ENCODE peak calls at places on chromosomes 4 and X, in four cellular contexts. One of them, this sample, is unnamed.

GRCh38 chr4:177479063-177479462 is 36.8 kb upstream of the AGA start:
- DNase-seq in G401: no peak
- DNase-seq in NAMALWA: no peak
- DNase-seq in choroid plexus epithelial cell: no peak
- DNase-seq in this sample: no peak

GRCh38 chrX:54540289-54540688 is 10.3 kb downstream of the GNL3L start:
- DNase-seq in G401: no peak
- DNase-seq in NAMALWA: no peak
- DNase-seq in choroid plexus epithelial cell: peak; percentile 80
- DNase-seq in this sample: no peak

GRCh38 chr4:176321589-176321988 is 1.8 kb downstream of the SPCS3 start:
- DNase-seq in G401: no peak
- DNase-seq in NAMALWA: peak; percentile 33
- DNase-seq in choroid plexus epithelial cell: no peak
- DNase-seq in this sample: peak; percentile 43

GRCh38 chrX:9938516-9938915 is 28.6 kb upstream of the CLDN34 start:
- DNase-seq in G401: no peak
- DNase-seq in NAMALWA: no peak
- DNase-seq in choroid plexus epithelial cell: no peak
- DNase-seq in this sample: no peak

GRCh38 chr4:22162454-22162853 is 213.9 kb upstream of the KCNIP4 start:
- DNase-seq in G401: no peak
- DNase-seq in NAMALWA: no peak
- DNase-seq in choroid plexus epithelial cell: no peak
- DNase-seq in this sample: no peak

GRCh38 chrX:108736509-108737479 is at the start of gene IRS4:
- DNase-seq in G401: no peak
- DNase-seq in NAMALWA: no peak
- DNase-seq in choroid plexus epithelial cell: peak; percentile 4
- DNase-seq in this sample: no peak

GRCh38 chr4:48193096-48193836 is 59.2 kb upstream of the TXK start:
- DNase-seq in G401: no peak
- DNase-seq in NAMALWA: no peak
- DNase-seq in choroid plexus epithelial cell: no peak
- DNase-seq in this sample: no peak

GRCh38 chr4:40195182-40196177 is 1.4 kb upstream of the RHOH start:
- DNase-seq in G401: no peak
- DNase-seq in NAMALWA: peak; percentile 55
- DNase-seq in choroid plexus epithelial cell: no peak
- DNase-seq in this sample: no peak

GRCh38 chrX:55135171-55135570 is 46.4 kb downstream of the PAGE2 start:
- DNase-seq in G401: peak; percentile 79
- DNase-seq in NAMALWA: peak; percentile 11
- DNase-seq in choroid plexus epithelial cell: peak; percentile 68
- DNase-seq in this sample: peak; percentile 51

GRCh38 chrX:154603438-154604430 is 15.3 kb downstream of the CTAG1B start:
- DNase-seq in G401: no peak
- DNase-seq in NAMALWA: no peak
- DNase-seq in choroid plexus epithelial cell: peak; percentile 41
- DNase-seq in this sample: peak; percentile 11

GRCh38 chr4:184331155-184331995 is 113.7 kb upstream of the ENPP6 start:
- DNase-seq in G401: no peak
- DNase-seq in NAMALWA: no peak
- DNase-seq in choroid plexus epithelial cell: peak; percentile 46
- DNase-seq in this sample: no peak

GRCh38 chr4:5500165-5500564 is 208.2 kb downstream of the EVC2 start:
- DNase-seq in G401: no peak
- DNase-seq in NAMALWA: no peak
- DNase-seq in choroid plexus epithelial cell: peak; percentile 43
- DNase-seq in this sample: no peak

GRCh38 chrX:373641-374471 is 12.9 kb downstream of the PPP2R3B start:
- DNase-seq in G401: peak; percentile 10
- DNase-seq in NAMALWA: no peak
- DNase-seq in choroid plexus epithelial cell: peak; percentile 31
- DNase-seq in this sample: no peak